ENCODE peak calls at places on chromosomes 11 and 22, in five cellular contexts. L, V, I, D and P are unnamed samples.
A peak's percentile ranks its signal among the peaks of the same experiment; 100 is the strongest.

GRCh38 chr11:6201486-6201885 is 2.5 kb downstream of the OR52W1 start:
- ATAC-seq in D (no peak), L (no peak), I (peak; percentile 32), V (no peak), P (no peak)

GRCh38 chr11:110858556-110858921 is 146.3 kb upstream of the ARHGAP20 start:
- ATAC-seq in I (no peak), D (no peak), L (no peak), V (no peak), P (peak; percentile 67)

GRCh38 chr11:2708757-2709281 is 9.0 kb upstream of the KCNQ1OT1 start:
- ATAC-seq in D (no peak), L (no peak), V (no peak), I (no peak), P (peak; percentile 37)

GRCh38 chr11:109071712-109072524 is 350.1 kb upstream of the C11orf87 start:
- ATAC-seq in D (no peak), V (no peak), I (peak; percentile 63), L (no peak), P (peak; percentile 84)

GRCh38 chr22:31586137-31586920 is 75.7 kb downstream of the PISD start:
- ATAC-seq in D (no peak), L (no peak), V (no peak), I (peak; percentile 47), P (peak; percentile 28)

GRCh38 chr11:116046127-116046526 is 541.9 kb upstream of the CADM1 start:
- ATAC-seq in D (no peak), L (no peak), I (no peak), V (no peak), P (no peak)

GRCh38 chr11:118304809-118305248 is 299 bp downstream of the CD3E start:
- ATAC-seq in D (peak; percentile 24), L (no peak), V (no peak), I (no peak), P (no peak)

GRCh38 chr11:122634507-122634906 is 21.0 kb upstream of the UBASH3B start:
- ATAC-seq in L (peak; percentile 78), D (peak; percentile 38), V (no peak), I (peak; percentile 44), P (no peak)

GRCh38 chr11:70326843-70327242 is 56.4 kb downstream of the PPFIA1 start:
- ATAC-seq in D (no peak), V (no peak), L (no peak), I (peak; percentile 18), P (peak; percentile 39)

GRCh38 chr22:37082251-37082650 is 27.3 kb downstream of the TMPRSS6 start:
- ATAC-seq in V (no peak), D (no peak), I (no peak), L (no peak), P (no peak)

GRCh38 chr11:35122308-35122707 is 16.7 kb upstream of the CD44 start:
- ATAC-seq in D (peak; percentile 39), V (no peak), I (no peak), L (no peak), P (no peak)

GRCh38 chr11:2826679-2827056 is 58.9 kb downstream of the CDKN1C start:
- ATAC-seq in I (peak; percentile 40), L (no peak), V (no peak), D (peak; percentile 19), P (no peak)

GRCh38 chr11:45811109-45811435 is 6.1 kb downstream of the SLC35C1 start:
- ATAC-seq in D (no peak), V (no peak), L (no peak), I (no peak), P (no peak)

GRCh38 chr22:23035557-23036277 is 34.6 kb upstream of the GNAZ start:
- ATAC-seq in I (no peak), L (no peak), D (no peak), V (no peak), P (no peak)

GRCh38 chr11:8610532-8611116 is 16.6 kb upstream of the STK33 start:
- ATAC-seq in L (no peak), V (no peak), D (no peak), I (peak; percentile 80), P (no peak)

DNA sequence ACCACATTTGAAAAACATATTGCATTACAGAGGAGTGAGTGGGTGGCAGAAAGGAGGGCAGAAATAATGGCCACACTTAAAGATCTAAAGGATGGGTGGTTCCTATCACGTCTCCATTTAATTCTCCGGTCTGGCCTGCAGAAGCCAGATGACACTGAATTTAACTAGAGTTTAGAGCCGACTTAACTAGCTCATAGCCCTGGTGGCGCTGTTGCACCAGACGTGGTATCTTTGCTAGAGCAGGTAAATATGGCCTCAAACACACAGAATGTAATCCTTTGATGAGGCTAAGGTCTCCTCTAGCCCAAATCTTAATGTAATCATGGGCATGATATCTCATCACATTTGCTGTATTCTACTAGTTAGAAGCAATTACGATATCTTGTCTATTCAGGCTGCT is 51.5 kb upstream of the GAL start:
- ATAC-seq in I (no peak), D (peak; percentile 81), L (peak; percentile 100), V (peak; percentile 93), P (no peak)
- TF ChIP-seq CTCF in I (no peak), D (no peak), L (peak; percentile 89), V (peak; percentile 69), P (no peak)

GRCh38 chr11:12746593-12747097 is 72.4 kb downstream of the TEAD1 start:
- ATAC-seq in D (no peak), V (peak; percentile 45), I (peak; percentile 34), L (peak; percentile 91), P (no peak)

GRCh38 chr11:12741671-12742216 is 67.5 kb downstream of the TEAD1 start:
- ATAC-seq in D (no peak), I (no peak), L (no peak), V (no peak), P (no peak)

GRCh38 chr11:12744831-12745502 is 70.7 kb downstream of the TEAD1 start:
- ATAC-seq in V (peak; percentile 17), I (peak; percentile 54), D (no peak), L (no peak), P (peak; percentile 41)

GRCh38 chr11:12745787-12746186 is 71.6 kb downstream of the TEAD1 start:
- ATAC-seq in I (no peak), V (no peak), D (peak; percentile 79), L (no peak), P (no peak)

GRCh38 chr11:12743834-12744449 is 69.7 kb downstream of the TEAD1 start:
- ATAC-seq in I (no peak), L (no peak), D (no peak), V (no peak), P (no peak)
- H3K4me1 ChIP-seq in I (peaks cover 9% of the 10 kb centered on the region), L (peaks cover 44% of the 10 kb centered on the region), D (no peaks in the 10 kb centered on the region), V (peaks cover 73% of the 10 kb centered on the region), P (peaks cover 9% of the 10 kb centered on the region)

DNA sequence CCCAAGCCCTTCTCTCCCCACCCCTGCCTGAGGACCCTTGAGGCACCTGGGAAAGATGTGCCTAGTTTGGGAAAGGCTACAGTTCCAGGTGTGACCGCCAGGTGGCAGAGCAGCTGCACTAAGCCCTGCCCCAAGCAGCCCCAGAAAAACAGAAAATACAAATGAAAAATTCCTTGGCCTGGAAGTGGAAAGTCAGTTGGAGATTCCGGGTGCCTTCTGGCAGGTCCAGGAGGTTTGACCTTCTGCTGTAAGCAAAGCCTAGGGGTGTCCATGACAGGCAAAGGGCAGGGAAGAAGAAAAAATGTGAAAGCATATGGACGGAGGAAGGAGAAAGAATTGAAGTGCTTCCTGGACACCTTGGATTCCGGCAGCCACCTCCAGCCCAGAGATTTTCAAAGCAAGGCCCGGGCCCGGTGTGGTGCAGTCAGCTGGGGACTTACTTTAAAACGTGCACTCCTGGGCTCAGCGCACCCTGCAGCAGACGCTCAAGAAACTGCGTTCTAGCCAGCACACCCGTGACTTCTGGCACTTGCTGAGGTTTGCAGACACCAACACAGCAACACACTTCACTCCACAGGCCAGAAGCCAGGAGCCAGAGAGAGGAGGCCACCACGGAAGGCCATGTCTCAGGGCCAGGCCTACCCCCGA is 37.3 kb upstream of the SLC22A12 start:
- ATAC-seq in I (peak; percentile 78), V (peak; percentile 41), D (peak; percentile 80), L (peak; percentile 95), P (peak; percentile 64)
- H3K4me3 ChIP-seq in I (no peak overlapping the region), V (no peak overlapping the region), D (no peak overlapping the region), L (no peak overlapping the region), P (no peak overlapping the region)

GRCh38 chr22:50523806-50524663 is 1.4 kb downstream of the SCO2 start:
- ATAC-seq in I (no peak), V (no peak), L (no peak), D (peak; percentile 4), P (no peak)

GRCh38 chr22:50525991-50526848 is 822 bp upstream of the SCO2 start:
- ATAC-seq in D (peak; percentile 47), L (peak; percentile 39), V (peak; percentile 28), I (peak; percentile 36), P (peak; percentile 50)

GRCh38 chr22:50524664-50525103 is 714 bp downstream of the SCO2 start:
- ATAC-seq in I (peak; percentile 1), L (no peak), D (peak; percentile 47), V (no peak), P (no peak)

GRCh38 chr22:50526849-50527801 is 1.7 kb upstream of the SCO2 start:
- ATAC-seq in L (peak; percentile 28), D (no peak), V (peak; percentile 17), I (no peak), P (no peak)

GRCh38 chr22:50525104-50525958 is at the start of gene SCO2:
- ATAC-seq in I (peak; percentile 76), D (peak; percentile 60), V (peak; percentile 30), L (peak; percentile 57), P (peak; percentile 79)
- TF ChIP-seq CTCF in I (peak; percentile 15), D (peak; percentile 67), V (no peak), L (peak; percentile 47), P (peak; percentile 60)

GRCh38 chr22:26615830-26616435 is 1.9 kb downstream of the CRYBB1 start:
- ATAC-seq in D (no peak), I (no peak), V (no peak), L (no peak), P (no peak)

GRCh38 chr22:26610983-26611382 is 6.8 kb downstream of the CRYBB1 start:
- ATAC-seq in D (peak; percentile 26), V (peak; percentile 50), I (no peak), L (no peak), P (no peak)

GRCh38 chr22:26615149-26615548 is 2.7 kb downstream of the CRYBB1 start:
- ATAC-seq in L (no peak), V (no peak), D (peak; percentile 36), I (no peak), P (no peak)

GRCh38 chr22:26610072-26610958 is 7.5 kb downstream of the CRYBB1 start:
- ATAC-seq in D (peak; percentile 80), L (no peak), I (peak; percentile 52), V (peak; percentile 39), P (no peak)

GRCh38 chr22:26612652-26613051 is 5.2 kb downstream of the CRYBB1 start:
- ATAC-seq in V (no peak), L (no peak), D (no peak), I (no peak), P (no peak)
- H3K4me1 ChIP-seq in V (no peaks in the 10 kb centered on the region), L (no peaks in the 10 kb centered on the region), D (no peaks in the 10 kb centered on the region), I (no peaks in the 10 kb centered on the region), P (no peaks in the 10 kb centered on the region)

DNA sequence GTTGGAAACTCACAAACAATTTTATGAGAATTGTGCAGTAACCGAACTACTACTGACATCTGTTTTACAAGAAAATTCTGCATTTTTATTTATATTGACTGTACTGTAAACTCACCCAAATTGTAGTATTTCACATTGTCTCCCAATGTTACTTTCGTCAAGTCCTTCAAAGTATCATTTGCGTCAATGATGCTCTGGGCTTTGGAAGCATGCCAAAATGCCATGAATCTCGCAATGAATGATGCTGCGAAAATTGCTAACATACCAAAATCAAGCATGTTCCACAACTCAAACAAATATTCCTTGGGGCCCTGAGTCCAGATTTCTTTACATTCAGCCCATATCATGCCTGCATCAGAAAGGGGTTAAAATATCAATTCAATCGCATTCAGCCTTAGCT is 107.6 kb downstream of the TRPC6 start:
- ATAC-seq in I (no peak), V (no peak), D (no peak), L (no peak), P (no peak)
- H3K4me3 ChIP-seq in I (no peak overlapping the region), V (no peak overlapping the region), D (no peak overlapping the region), L (no peak overlapping the region), P (no peak overlapping the region)